ENCODE peak calls at places on chromosomes 5 and 9, in ten cellular contexts. One of them, this sample, is unnamed.

GRCh38 chr9:133609311-133610098 is at the start of gene FAM163B:
- DNase-seq in germinal center: no peak
- DNase-seq in activated T-helper 1 cell treated with anti-CD3 and anti-CD28 coated beads, Interleukin-2, amount 50 U/mL, for 16 hours: no peak
- DNase-seq in stimulated activated CD8-positive, alpha-beta memory T cell treated with anti-CD3 and anti-CD28 coated beads, Interleukin-4, amount 100 ng/mL, for 1 hour: peak
- DNase-seq in A172: no peak
- DNase-seq in HCEC 1CT: no peak
- DNase-seq in HFFc6: no peak
- DNase-seq in NCI-H748 treated with DMSO at 0.1 percent for 48 hours: no peak
- DNase-seq in upper lobe of right lung: no peak
- DNase-seq in AG04450: no peak
- DNase-seq in this sample: no peak

GRCh38 chr9:69496803-69497450 is 171.9 kb downstream of the ENTREP1 start:
- DNase-seq in germinal center: no peak
- DNase-seq in activated T-helper 1 cell treated with anti-CD3 and anti-CD28 coated beads, Interleukin-2, amount 50 U/mL, for 16 hours: no peak
- DNase-seq in stimulated activated CD8-positive, alpha-beta memory T cell treated with anti-CD3 and anti-CD28 coated beads, Interleukin-4, amount 100 ng/mL, for 1 hour: no peak
- DNase-seq in A172: no peak
- DNase-seq in HCEC 1CT: no peak
- DNase-seq in HFFc6: no peak
- DNase-seq in NCI-H748 treated with DMSO at 0.1 percent for 48 hours: no peak
- DNase-seq in upper lobe of right lung: no peak
- DNase-seq in AG04450: no peak
- DNase-seq in this sample: no peak

GRCh38 chr5:61340775-61341361 is 8.8 kb downstream of the ZSWIM6 start:
- DNase-seq in germinal center: no peak
- DNase-seq in activated T-helper 1 cell treated with anti-CD3 and anti-CD28 coated beads, Interleukin-2, amount 50 U/mL, for 16 hours: no peak
- DNase-seq in stimulated activated CD8-positive, alpha-beta memory T cell treated with anti-CD3 and anti-CD28 coated beads, Interleukin-4, amount 100 ng/mL, for 1 hour: no peak
- DNase-seq in A172: no peak
- DNase-seq in HCEC 1CT: no peak
- DNase-seq in HFFc6: no peak
- DNase-seq in NCI-H748 treated with DMSO at 0.1 percent for 48 hours: no peak
- DNase-seq in upper lobe of right lung: no peak
- DNase-seq in AG04450: no peak
- DNase-seq in this sample: no peak

GRCh38 chr9:137956039-137956438 is 78.5 kb downstream of the CACNA1B start:
- DNase-seq in germinal center: peak
- DNase-seq in activated T-helper 1 cell treated with anti-CD3 and anti-CD28 coated beads, Interleukin-2, amount 50 U/mL, for 16 hours: no peak
- DNase-seq in stimulated activated CD8-positive, alpha-beta memory T cell treated with anti-CD3 and anti-CD28 coated beads, Interleukin-4, amount 100 ng/mL, for 1 hour: no peak
- DNase-seq in A172: no peak
- DNase-seq in HCEC 1CT: no peak
- DNase-seq in HFFc6: no peak
- DNase-seq in NCI-H748 treated with DMSO at 0.1 percent for 48 hours: no peak
- DNase-seq in upper lobe of right lung: no peak
- DNase-seq in AG04450: no peak
- DNase-seq in this sample: no peak

GRCh38 chr5:96321371-96321770 is 111.7 kb downstream of the PCSK1 start:
- DNase-seq in germinal center: no peak
- DNase-seq in activated T-helper 1 cell treated with anti-CD3 and anti-CD28 coated beads, Interleukin-2, amount 50 U/mL, for 16 hours: no peak
- DNase-seq in stimulated activated CD8-positive, alpha-beta memory T cell treated with anti-CD3 and anti-CD28 coated beads, Interleukin-4, amount 100 ng/mL, for 1 hour: no peak
- DNase-seq in A172: no peak
- DNase-seq in HCEC 1CT: peak
- DNase-seq in HFFc6: peak
- DNase-seq in NCI-H748 treated with DMSO at 0.1 percent for 48 hours: no peak
- DNase-seq in upper lobe of right lung: no peak
- DNase-seq in AG04450: no peak
- DNase-seq in this sample: no peak

GRCh38 chr5:107439832-107440231 is 230.9 kb downstream of the EFNA5 start:
- DNase-seq in germinal center: no peak
- DNase-seq in activated T-helper 1 cell treated with anti-CD3 and anti-CD28 coated beads, Interleukin-2, amount 50 U/mL, for 16 hours: no peak
- DNase-seq in stimulated activated CD8-positive, alpha-beta memory T cell treated with anti-CD3 and anti-CD28 coated beads, Interleukin-4, amount 100 ng/mL, for 1 hour: no peak
- DNase-seq in A172: no peak
- DNase-seq in HCEC 1CT: no peak
- DNase-seq in HFFc6: no peak
- DNase-seq in NCI-H748 treated with DMSO at 0.1 percent for 48 hours: no peak
- DNase-seq in upper lobe of right lung: no peak
- DNase-seq in AG04450: no peak
- DNase-seq in this sample: no peak

GRCh38 chr9:95171001-95171400 is 146.5 kb downstream of the FANCC start:
- DNase-seq in germinal center: no peak
- DNase-seq in activated T-helper 1 cell treated with anti-CD3 and anti-CD28 coated beads, Interleukin-2, amount 50 U/mL, for 16 hours: no peak
- DNase-seq in stimulated activated CD8-positive, alpha-beta memory T cell treated with anti-CD3 and anti-CD28 coated beads, Interleukin-4, amount 100 ng/mL, for 1 hour: no peak
- DNase-seq in A172: peak
- DNase-seq in HCEC 1CT: peak
- DNase-seq in HFFc6: peak
- DNase-seq in NCI-H748 treated with DMSO at 0.1 percent for 48 hours: peak
- DNase-seq in upper lobe of right lung: no peak
- DNase-seq in AG04450: no peak
- DNase-seq in this sample: no peak

GRCh38 chr5:171155621-171156020 is 153.4 kb upstream of the TLX3 start:
- DNase-seq in germinal center: no peak
- DNase-seq in activated T-helper 1 cell treated with anti-CD3 and anti-CD28 coated beads, Interleukin-2, amount 50 U/mL, for 16 hours: no peak
- DNase-seq in stimulated activated CD8-positive, alpha-beta memory T cell treated with anti-CD3 and anti-CD28 coated beads, Interleukin-4, amount 100 ng/mL, for 1 hour: no peak
- DNase-seq in A172: no peak
- DNase-seq in HCEC 1CT: no peak
- DNase-seq in HFFc6: peak
- DNase-seq in NCI-H748 treated with DMSO at 0.1 percent for 48 hours: no peak
- DNase-seq in upper lobe of right lung: no peak
- DNase-seq in AG04450: no peak
- DNase-seq in this sample: no peak

GRCh38 chr5:78533356-78533755 is 115.2 kb downstream of the LHFPL2 start:
- DNase-seq in germinal center: no peak
- DNase-seq in activated T-helper 1 cell treated with anti-CD3 and anti-CD28 coated beads, Interleukin-2, amount 50 U/mL, for 16 hours: no peak
- DNase-seq in stimulated activated CD8-positive, alpha-beta memory T cell treated with anti-CD3 and anti-CD28 coated beads, Interleukin-4, amount 100 ng/mL, for 1 hour: no peak
- DNase-seq in A172: peak
- DNase-seq in HCEC 1CT: peak
- DNase-seq in HFFc6: peak
- DNase-seq in NCI-H748 treated with DMSO at 0.1 percent for 48 hours: no peak
- DNase-seq in upper lobe of right lung: no peak
- DNase-seq in AG04450: no peak
- DNase-seq in this sample: no peak

GRCh38 chr9:73782166-73782565 is 630.5 kb downstream of the ANXA1 start:
- DNase-seq in germinal center: no peak
- DNase-seq in activated T-helper 1 cell treated with anti-CD3 and anti-CD28 coated beads, Interleukin-2, amount 50 U/mL, for 16 hours: no peak
- DNase-seq in stimulated activated CD8-positive, alpha-beta memory T cell treated with anti-CD3 and anti-CD28 coated beads, Interleukin-4, amount 100 ng/mL, for 1 hour: no peak
- DNase-seq in A172: no peak
- DNase-seq in HCEC 1CT: peak
- DNase-seq in HFFc6: no peak
- DNase-seq in NCI-H748 treated with DMSO at 0.1 percent for 48 hours: no peak
- DNase-seq in upper lobe of right lung: no peak
- DNase-seq in AG04450: no peak
- DNase-seq in this sample: no peak

GRCh38 chr5:136222575-136223235 is 29.7 kb upstream of the SMIM32 start:
- DNase-seq in germinal center: no peak
- DNase-seq in activated T-helper 1 cell treated with anti-CD3 and anti-CD28 coated beads, Interleukin-2, amount 50 U/mL, for 16 hours: no peak
- DNase-seq in stimulated activated CD8-positive, alpha-beta memory T cell treated with anti-CD3 and anti-CD28 coated beads, Interleukin-4, amount 100 ng/mL, for 1 hour: no peak
- DNase-seq in A172: peak
- DNase-seq in HCEC 1CT: no peak
- DNase-seq in HFFc6: no peak
- DNase-seq in NCI-H748 treated with DMSO at 0.1 percent for 48 hours: no peak
- DNase-seq in upper lobe of right lung: no peak
- DNase-seq in AG04450: no peak
- DNase-seq in this sample: no peak

GRCh38 chr5:10440367-10440990 is 1.2 kb upstream of the ROPN1L start:
- DNase-seq in germinal center: no peak
- DNase-seq in activated T-helper 1 cell treated with anti-CD3 and anti-CD28 coated beads, Interleukin-2, amount 50 U/mL, for 16 hours: no peak
- DNase-seq in stimulated activated CD8-positive, alpha-beta memory T cell treated with anti-CD3 and anti-CD28 coated beads, Interleukin-4, amount 100 ng/mL, for 1 hour: no peak
- DNase-seq in A172: no peak
- DNase-seq in HCEC 1CT: no peak
- DNase-seq in HFFc6: no peak
- DNase-seq in NCI-H748 treated with DMSO at 0.1 percent for 48 hours: no peak
- DNase-seq in upper lobe of right lung: no peak
- DNase-seq in AG04450: no peak
- DNase-seq in this sample: no peak

GRCh38 chr5:9324348-9325056 is 221.4 kb downstream of the SEMA5A start:
- DNase-seq in germinal center: no peak
- DNase-seq in activated T-helper 1 cell treated with anti-CD3 and anti-CD28 coated beads, Interleukin-2, amount 50 U/mL, for 16 hours: no peak
- DNase-seq in stimulated activated CD8-positive, alpha-beta memory T cell treated with anti-CD3 and anti-CD28 coated beads, Interleukin-4, amount 100 ng/mL, for 1 hour: no peak
- DNase-seq in A172: peak
- DNase-seq in HCEC 1CT: no peak
- DNase-seq in HFFc6: no peak
- DNase-seq in NCI-H748 treated with DMSO at 0.1 percent for 48 hours: no peak
- DNase-seq in upper lobe of right lung: no peak
- DNase-seq in AG04450: no peak
- DNase-seq in this sample: no peak